ENCODE peak calls at places on chromosome 15, in ten cellular contexts. Q, L, C, M, Z, X, W, T, H and K are unnamed samples.

GRCh38 chr15:63492541-63493077 is 11.8 kb upstream of the USP3 start:
- DNase-seq in Q (no peak), L (peak; percentile 41), C (no peak), M (no peak), Z (no peak), X (no peak), W (peak; percentile 74), T (no peak), H (no peak), K (no peak)

GRCh38 chr15:92915766-92916435 is 15.8 kb downstream of the CHD2 start:
- DNase-seq in Q (no peak), L (no peak), C (no peak), M (no peak), Z (no peak), X (no peak), W (no peak), T (no peak), H (no peak), K (no peak)

GRCh38 chr15:29815000-29815704 is 7.1 kb downstream of the TJP1 start:
- DNase-seq in Q (peak; percentile 9), L (no peak), C (no peak), M (no peak), Z (peak; percentile 22), X (no peak), W (peak; percentile 53), T (no peak), H (peak; percentile 25), K (no peak)

GRCh38 chr15:57227899-57228298 is 148.4 kb upstream of the CGNL1 start:
- DNase-seq in Q (no peak), L (no peak), C (no peak), M (no peak), Z (no peak), X (no peak), W (peak; percentile 70), T (no peak), H (no peak), K (no peak)

GRCh38 chr15:34582461-34583357 is 742 bp downstream of the GOLGA8B start:
- DNase-seq in Q (peak; percentile 31), L (peak; percentile 20), C (peak; percentile 4), M (peak; percentile 20), Z (peak; percentile 81), X (no peak), W (peak; percentile 45), T (no peak), H (peak; percentile 61), K (peak; percentile 20)

GRCh38 chr15:64146885-64147681 is 4.4 kb upstream of the SNX22 start:
- DNase-seq in Q (no peak), L (no peak), C (no peak), M (no peak), Z (no peak), X (no peak), W (no peak), T (no peak), H (no peak), K (no peak)

GRCh38 chr15:25250011-25250596 is 188.7 kb downstream of the UBE3A start:
- DNase-seq in Q (no peak), L (no peak), C (no peak), M (no peak), Z (no peak), X (no peak), W (no peak), T (no peak), H (no peak), K (no peak)

GRCh38 chr15:57259511-57260143 is 116.7 kb upstream of the CGNL1 start:
- DNase-seq in Q (no peak), L (no peak), C (no peak), M (no peak), Z (peak; percentile 70), X (no peak), W (no peak), T (no peak), H (no peak), K (no peak)

GRCh38 chr15:68578175-68578959 is 426 bp upstream of the CORO2B start:
- DNase-seq in Q (peak; percentile 48), L (peak; percentile 64), C (no peak), M (no peak), Z (peak; percentile 92), X (no peak), W (peak; percentile 69), T (no peak), H (peak; percentile 80), K (no peak)

GRCh38 chr15:72521682-72522081 is 47.6 kb downstream of the ARIH1 start:
- DNase-seq in Q (no peak), L (no peak), C (no peak), M (no peak), Z (no peak), X (no peak), W (peak; percentile 47), T (no peak), H (no peak), K (no peak)

GRCh38 chr15:52257734-52258062 is 37.9 kb downstream of the MYO5C start:
- DNase-seq in Q (peak; percentile 17), L (no peak), C (no peak), M (no peak), Z (no peak), X (no peak), W (peak; percentile 50), T (no peak), H (no peak), K (no peak)

GRCh38 chr15:27449041-27449440 is 478.1 kb downstream of the GABRG3 start:
- DNase-seq in Q (no peak), L (no peak), C (no peak), M (no peak), Z (no peak), X (no peak), W (no peak), T (no peak), H (no peak), K (no peak)

GRCh38 chr15:64730151-64730550 is 45.2 kb downstream of the RBPMS2 start:
- DNase-seq in Q (no peak), L (no peak), C (no peak), M (no peak), Z (no peak), X (no peak), W (no peak), T (no peak), H (no peak), K (no peak)

GRCh38 chr15:60379466-60380274 is 18.1 kb downstream of the ANXA2 start:
- DNase-seq in Q (no peak), L (peak; percentile 87), C (no peak), M (no peak), Z (no peak), X (no peak), W (peak; percentile 99), T (peak; percentile 98), H (peak; percentile 49), K (no peak)

GRCh38 chr15:76116138-76116885 is 56.5 kb downstream of the TMEM266 start:
- DNase-seq in Q (no peak), L (no peak), C (no peak), M (no peak), Z (no peak), X (no peak), W (no peak), T (no peak), H (no peak), K (no peak)

GRCh38 chr15:50265620-50266019 is at the start of gene HDC:
- DNase-seq in Q (no peak), L (no peak), C (no peak), M (no peak), Z (peak; percentile 27), X (no peak), W (no peak), T (no peak), H (no peak), K (no peak)

GRCh38 chr15:57595011-57595866 is 3.5 kb downstream of the MYZAP start:
- DNase-seq in Q (no peak), L (no peak), C (no peak), M (no peak), Z (no peak), X (no peak), W (no peak), T (no peak), H (no peak), K (no peak)

GRCh38 chr15:95470997-95471692 is 859.4 kb upstream of the NR2F2 start:
- DNase-seq in Q (no peak), L (no peak), C (no peak), M (no peak), Z (no peak), X (no peak), W (no peak), T (no peak), H (no peak), K (no peak)

GRCh38 chr15:42226648-42227047 is 18.5 kb upstream of the VPS39 start:
- DNase-seq in Q (no peak), L (no peak), C (no peak), M (no peak), Z (no peak), X (no peak), W (no peak), T (no peak), H (no peak), K (no peak)

GRCh38 chr15:63403254-63403945 is 21.8 kb upstream of the CA12 start:
- DNase-seq in Q (no peak), L (no peak), C (no peak), M (no peak), Z (no peak), X (no peak), W (no peak), T (no peak), H (no peak), K (no peak)

GRCh38 chr15:47196057-47196456 is 521.2 kb upstream of the SEMA6D start:
- DNase-seq in Q (peak; percentile 61), L (peak; percentile 68), C (no peak), M (no peak), Z (peak; percentile 72), X (no peak), W (peak; percentile 68), T (peak; percentile 52), H (peak; percentile 78), K (peak; percentile 19)

GRCh38 chr15:101411588-101411987 is 77.9 kb downstream of the PCSK6 start:
- DNase-seq in Q (no peak), L (no peak), C (no peak), M (no peak), Z (no peak), X (no peak), W (no peak), T (no peak), H (no peak), K (no peak)

GRCh38 chr15:75727851-75728715 is 15.4 kb upstream of the CSPG4 start:
- DNase-seq in Q (peak; percentile 55), L (no peak), C (peak; percentile 43), M (peak; percentile 67), Z (peak; percentile 58), X (peak; percentile 71), W (peak; percentile 32), T (no peak), H (peak; percentile 56), K (peak; percentile 21)

GRCh38 chr15:78302579-78302978 is 3.2 kb upstream of the SKIC8 start:
- DNase-seq in Q (no peak), L (peak; percentile 34), C (no peak), M (no peak), Z (no peak), X (no peak), W (peak; percentile 79), T (peak; percentile 82), H (no peak), K (no peak)

GRCh38 chr15:90028376-90028775 is 27.3 kb downstream of the ZNF710 start:
- DNase-seq in Q (no peak), L (no peak), C (no peak), M (no peak), Z (no peak), X (no peak), W (no peak), T (no peak), H (no peak), K (no peak)

GRCh38 chr15:47442366-47442765 is 274.9 kb upstream of the SEMA6D start:
- DNase-seq in Q (no peak), L (no peak), C (no peak), M (no peak), Z (no peak), X (no peak), W (no peak), T (no peak), H (no peak), K (no peak)

GRCh38 chr15:39961051-39961450 is 27.1 kb downstream of the EIF2AK4 start:
- DNase-seq in Q (no peak), L (no peak), C (no peak), M (no peak), Z (no peak), X (no peak), W (no peak), T (no peak), H (peak; percentile 29), K (no peak)

GRCh38 chr15:59976480-59976879 is 27.6 kb upstream of the FOXB1 start:
- DNase-seq in Q (no peak), L (no peak), C (no peak), M (peak; percentile 17), Z (no peak), X (peak; percentile 63), W (no peak), T (no peak), H (no peak), K (peak; percentile 68)